ENCODE peak calls at places on chromosomes 4 and X, in six cellular contexts. Q is psoas muscle, W is right atrium auricular region, T is pancreas, K is transverse colon, H is adrenal gland. Y is an unnamed sample.

GRCh38 chr4:7813674-7814073 is 126.0 kb downstream of the AFAP1 start:
- DNase-seq in W (no peak), H (peak; percentile 67), K (no peak), Q (no peak), T (peak; percentile 55), Y (no peak)

GRCh38 chr4:73763877-73764276 is 23.5 kb downstream of the CXCL8 start:
- DNase-seq in H (no peak), Q (no peak), W (no peak), T (no peak), K (no peak), Y (no peak)

GRCh38 chr4:38805530-38806145 is 1.0 kb upstream of the TLR1 start:
- DNase-seq in Q (no peak), H (peak; percentile 60), T (no peak), W (no peak), K (peak; percentile 48), Y (no peak)

GRCh38 chr4:6388713-6389112 is 83.7 kb downstream of the PPP2R2C start:
- DNase-seq in Q (no peak), H (no peak), T (no peak), K (no peak), W (no peak), Y (no peak)

GRCh38 chrX:53190363-53190960 is 34.5 kb downstream of the KDM5C start:
- DNase-seq in Q (no peak), W (no peak), K (no peak), T (no peak), H (no peak), Y (no peak)

GRCh38 chr4:80841587-80842281 is 188.8 kb upstream of the BMP3 start:
- DNase-seq in W (no peak), T (no peak), H (no peak), K (no peak), Q (no peak), Y (no peak)

GRCh38 chrX:107324493-107325310 is 118.3 kb downstream of the DNAAF6 start:
- DNase-seq in H (peak; percentile 62), W (no peak), T (no peak), Q (peak; percentile 16), K (no peak), Y (no peak)

GRCh38 chr4:11471613-11472012 is 42.9 kb upstream of the HS3ST1 start:
- DNase-seq in H (peak; percentile 62), W (no peak), T (no peak), Q (no peak), K (peak; percentile 41), Y (peak; percentile 84)

GRCh38 chrX:49922291-49923241 is at the start of gene CLCN5:
- DNase-seq in T (peak; percentile 95), Q (peak; percentile 95), W (peak; percentile 95), H (peak; percentile 98), K (peak; percentile 96), Y (peak; percentile 92)

GRCh38 chrX:153477901-153478300 is 7.5 kb upstream of the HAUS7 start:
- DNase-seq in W (no peak), H (no peak), T (no peak), K (no peak), Q (no peak), Y (no peak)

GRCh38 chr4:42464550-42465124 is 67.3 kb downstream of the SHISA3 start:
- DNase-seq in T (no peak), K (no peak), H (no peak), Q (no peak), W (no peak), Y (no peak)

GRCh38 chr4:47390438-47391125 is 72.9 kb downstream of the COMMD8 start:
- DNase-seq in T (no peak), W (no peak), K (no peak), H (no peak), Q (no peak), Y (no peak)

GRCh38 chr4:147865926-147866325 is 134.0 kb downstream of the ARHGAP10 start:
- DNase-seq in H (no peak), W (no peak), T (no peak), K (no peak), Q (no peak), Y (no peak)

GRCh38 chr4:162017863-162018262 is 145.9 kb downstream of the FSTL5 start:
- DNase-seq in W (no peak), T (no peak), K (no peak), Q (no peak), H (no peak), Y (no peak)

GRCh38 chrX:70421618-70422017 is 1.5 kb upstream of the GDPD2 start:
- DNase-seq in Q (no peak), H (no peak), K (no peak), T (no peak), W (no peak), Y (no peak)

GRCh38 chrX:3348191-3348590 is 1.7 kb upstream of the MXRA5 start:
- DNase-seq in Q (no peak), W (no peak), K (no peak), T (no peak), H (no peak), Y (no peak)

GRCh38 chr4:108793413-108793812 is 30.6 kb upstream of the ETNPPL start:
- DNase-seq in Q (no peak), K (no peak), T (no peak), W (no peak), H (no peak), Y (no peak)

GRCh38 chr4:114264877-114265291 is 285.4 kb upstream of the ARSJ start:
- DNase-seq in K (no peak), H (no peak), T (no peak), Q (no peak), W (no peak), Y (no peak)

GRCh38 chrX:125205918-125206665 is 113.6 kb upstream of the TEX13C start:
- DNase-seq in K (no peak), T (no peak), W (no peak), H (peak; percentile 54), Q (peak; percentile 14), Y (no peak)

GRCh38 chr4:21450331-21450730 is 498.2 kb downstream of the KCNIP4 start:
- DNase-seq in W (no peak), K (no peak), Q (no peak), T (no peak), H (no peak), Y (no peak)

GRCh38 chr4:21452931-21453330 is 495.6 kb downstream of the KCNIP4 start:
- DNase-seq in W (no peak), Q (no peak), H (no peak), T (no peak), K (no peak), Y (no peak)

GRCh38 chr4:21451032-21451431 is 497.5 kb downstream of the KCNIP4 start:
- DNase-seq in H (no peak), W (no peak), K (no peak), Q (no peak), T (no peak), Y (no peak)

GRCh38 chr4:21447320-21448055 is 501.1 kb downstream of the KCNIP4 start:
- DNase-seq in Q (no peak), W (no peak), H (no peak), T (no peak), K (no peak), Y (no peak)
- TF ChIP-seq CTCF in Q (no peak), W (no peak), H (no peak), T (no peak), K (no peak), Y (no peak)

GRCh38 chrX:72314242-72314641 is 8.5 kb upstream of the CITED1 start:
- DNase-seq in T (no peak), W (no peak), K (no peak), H (no peak), Q (no peak), Y (no peak)
- H3K4me1 ChIP-seq in T (no peaks in the 10 kb centered on the region), W (no peaks in the 10 kb centered on the region), K (peaks cover 3% of the 10 kb centered on the region), H (no peaks in the 10 kb centered on the region), Q (no peaks in the 10 kb centered on the region), Y (no peaks in the 10 kb centered on the region)

GRCh38 chrX:119218198-119218597 is 17.9 kb upstream of the PGRMC1 start:
- DNase-seq in K (no peak), Q (no peak), W (no peak), H (no peak), T (no peak), Y (no peak)
- TF ChIP-seq CTCF in K (peak; percentile 22), Q (peak; percentile 31), W (peak; percentile 65), H (peak; percentile 11), T (no peak), Y (peak; percentile 26)

GRCh38 chr4:89301902-89302301 is 5.7 kb downstream of the GPRIN3 start:
- DNase-seq in T (no peak), K (no peak), H (no peak), W (no peak), Q (no peak), Y (no peak)
- H3K4me1 ChIP-seq in T (peaks cover 80% of the 10 kb centered on the region), K (peaks cover 85% of the 10 kb centered on the region), H (no peaks in the 10 kb centered on the region), W (no peaks in the 10 kb centered on the region), Q (no peaks in the 10 kb centered on the region), Y (no peaks in the 10 kb centered on the region)

GRCh38 chr4:103354006-103354405 is 155.9 kb upstream of the CENPE start:
- DNase-seq in K (no peak), Q (no peak), H (no peak), T (no peak), W (no peak), Y (no peak)
- TF ChIP-seq CTCF in K (no peak), Q (no peak), H (no peak), T (no peak), W (no peak), Y (no peak)

DNA sequence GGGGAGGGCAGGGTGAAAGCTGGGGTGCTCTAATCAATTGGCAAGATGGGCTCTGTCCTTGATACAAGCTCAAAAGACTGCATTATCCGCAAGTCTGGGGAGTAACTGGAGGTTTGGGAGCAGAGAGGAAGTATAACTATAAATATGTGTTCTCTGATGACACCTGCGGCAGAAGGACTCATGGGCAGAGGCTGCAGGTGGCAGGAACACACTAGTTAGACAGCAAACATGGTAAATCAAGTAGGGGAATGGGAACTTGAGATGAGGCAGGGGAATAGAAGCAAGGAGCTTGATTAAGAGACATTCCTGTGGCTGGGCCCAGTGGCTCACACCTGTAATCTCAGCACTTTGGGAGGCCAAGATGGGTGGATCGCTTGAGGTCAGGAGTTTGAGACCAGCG is 30.3 kb downstream of the SH3KBP1 start:
- DNase-seq in Q (no peak), T (no peak), K (no peak), H (no peak), W (no peak), Y (peak; percentile 36)
- H3K4me1 ChIP-seq in Q (no peaks in the 10 kb centered on the region), T (peaks cover 5% of the 10 kb centered on the region), K (no peaks in the 10 kb centered on the region), H (no peaks in the 10 kb centered on the region), W (no peaks in the 10 kb centered on the region), Y (no peaks in the 10 kb centered on the region)

DNA sequence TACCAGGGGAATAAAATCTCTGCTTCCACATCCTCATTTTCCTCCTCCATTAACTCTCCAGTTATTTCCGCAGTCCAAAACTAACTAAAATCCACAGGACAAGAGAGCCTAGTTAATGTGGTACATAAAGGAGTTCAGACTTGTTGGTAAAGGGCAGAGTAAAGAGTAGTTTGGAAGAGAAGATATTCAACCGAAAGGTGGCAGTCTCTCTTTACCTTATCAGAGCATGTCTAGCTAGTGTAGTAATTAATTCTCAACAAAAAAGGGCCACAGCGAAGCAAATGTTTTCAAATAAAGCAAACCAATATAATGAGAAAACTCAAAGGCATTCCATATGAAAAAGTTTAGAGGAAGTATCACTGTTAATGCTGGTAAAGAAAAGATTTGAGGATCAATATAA is 286.5 kb downstream of the GLUD2 start:
- DNase-seq in Q (no peak), T (no peak), K (no peak), W (no peak), H (no peak), Y (no peak)
- TF ChIP-seq CTCF in Q (no peak), T (no peak), K (no peak), W (no peak), H (no peak), Y (no peak)